ENCODE peak calls at places on chromosomes 16 and 17, in four cellular contexts. One of them, this sample, is unnamed.

GRCh38 chr16:75053791-75054555 is 55.1 kb downstream of the ZNRF1 start:
- DNase-seq in germinal center: no peak
- DNase-seq in stimulated activated CD4-positive, alpha-beta T cell treated with anti-CD3 and anti-CD28 coated beads, Interleukin-2, amount 100 ng/mL, for 48 hours: no peak
- DNase-seq in dorsolateral prefrontal cortex: peak
- DNase-seq in this sample: no peak

GRCh38 chr16:26649646-26650045 is 417.1 kb upstream of the C16orf82 start:
- DNase-seq in germinal center: no peak
- DNase-seq in stimulated activated CD4-positive, alpha-beta T cell treated with anti-CD3 and anti-CD28 coated beads, Interleukin-2, amount 100 ng/mL, for 48 hours: no peak
- DNase-seq in dorsolateral prefrontal cortex: no peak
- DNase-seq in this sample: no peak

GRCh38 chr16:10170016-10170415 is 12.2 kb downstream of the GRIN2A start:
- DNase-seq in germinal center: no peak
- DNase-seq in stimulated activated CD4-positive, alpha-beta T cell treated with anti-CD3 and anti-CD28 coated beads, Interleukin-2, amount 100 ng/mL, for 48 hours: no peak
- DNase-seq in dorsolateral prefrontal cortex: no peak
- DNase-seq in this sample: no peak

GRCh38 chr16:27221576-27222498 is 18.5 kb downstream of the KDM8 start:
- DNase-seq in germinal center: no peak
- DNase-seq in stimulated activated CD4-positive, alpha-beta T cell treated with anti-CD3 and anti-CD28 coated beads, Interleukin-2, amount 100 ng/mL, for 48 hours: no peak
- DNase-seq in dorsolateral prefrontal cortex: no peak
- DNase-seq in this sample: no peak

GRCh38 chr17:16281351-16281750 is 64.3 kb downstream of the PIGL start:
- DNase-seq in germinal center: no peak
- DNase-seq in stimulated activated CD4-positive, alpha-beta T cell treated with anti-CD3 and anti-CD28 coated beads, Interleukin-2, amount 100 ng/mL, for 48 hours: no peak
- DNase-seq in dorsolateral prefrontal cortex: no peak
- DNase-seq in this sample: no peak

GRCh38 chr17:77497578-77497934 is 356.8 kb downstream of the SEC14L1 start:
- DNase-seq in germinal center: no peak
- DNase-seq in stimulated activated CD4-positive, alpha-beta T cell treated with anti-CD3 and anti-CD28 coated beads, Interleukin-2, amount 100 ng/mL, for 48 hours: no peak
- DNase-seq in dorsolateral prefrontal cortex: no peak
- DNase-seq in this sample: no peak

GRCh38 chr16:30142672-30143346 is 19.8 kb upstream of the MAPK3 start:
- DNase-seq in germinal center: peak
- DNase-seq in stimulated activated CD4-positive, alpha-beta T cell treated with anti-CD3 and anti-CD28 coated beads, Interleukin-2, amount 100 ng/mL, for 48 hours: no peak
- DNase-seq in dorsolateral prefrontal cortex: no peak
- DNase-seq in this sample: no peak

GRCh38 chr17:55320594-55321506 is 56.1 kb downstream of the HLF start:
- DNase-seq in germinal center: no peak
- DNase-seq in stimulated activated CD4-positive, alpha-beta T cell treated with anti-CD3 and anti-CD28 coated beads, Interleukin-2, amount 100 ng/mL, for 48 hours: no peak
- DNase-seq in dorsolateral prefrontal cortex: no peak
- DNase-seq in this sample: no peak

GRCh38 chr17:740240-741055 is 8.1 kb downstream of the TLCD3A start:
- DNase-seq in germinal center: peak
- DNase-seq in stimulated activated CD4-positive, alpha-beta T cell treated with anti-CD3 and anti-CD28 coated beads, Interleukin-2, amount 100 ng/mL, for 48 hours: peak
- DNase-seq in dorsolateral prefrontal cortex: no peak
- DNase-seq in this sample: peak

GRCh38 chr16:86259499-86259898 is 250.8 kb upstream of the FOXF1 start:
- DNase-seq in germinal center: no peak
- DNase-seq in stimulated activated CD4-positive, alpha-beta T cell treated with anti-CD3 and anti-CD28 coated beads, Interleukin-2, amount 100 ng/mL, for 48 hours: no peak
- DNase-seq in dorsolateral prefrontal cortex: no peak
- DNase-seq in this sample: no peak

GRCh38 chr16:85377388-85378144 is 235.6 kb upstream of the GSE1 start:
- DNase-seq in germinal center: no peak
- DNase-seq in stimulated activated CD4-positive, alpha-beta T cell treated with anti-CD3 and anti-CD28 coated beads, Interleukin-2, amount 100 ng/mL, for 48 hours: no peak
- DNase-seq in dorsolateral prefrontal cortex: no peak
- DNase-seq in this sample: no peak

This sample was measured in GM12864.